ENCODE peak calls at places on chromosomes 16 and 17, in five cellular contexts. L is thoracic aorta, S is PC-9, P is lower lobe of right lung, E is WTC11. H is an unnamed sample.

GRCh38 chr16:12951392-12951791 is 50.0 kb downstream of the SHISA9 start:
- DNase-seq in L (no peak), S (no peak), P (no peak), E (peak; percentile 18), H (no peak)

GRCh38 chr17:78125138-78125913 is 3.2 kb downstream of the TMC6 start:
- DNase-seq in L (no peak), E (no peak), S (no peak), P (no peak), H (no peak)

GRCh38 chr16:83994703-83995102 is 26.7 kb downstream of the NECAB2 start:
- DNase-seq in L (no peak), S (no peak), P (no peak), E (no peak), H (no peak)

GRCh38 chr17:71753070-71753469 is 367.8 kb upstream of the SOX9 start:
- DNase-seq in E (no peak), S (no peak), P (no peak), L (no peak), H (no peak)

GRCh38 chr17:27247071-27247957 is 46.6 kb upstream of the WSB1 start:
- DNase-seq in E (no peak), S (peak; percentile 72), L (no peak), P (peak; percentile 77), H (no peak)

GRCh38 chr17:47252209-47252608 is 1.4 kb upstream of the ITGB3 start:
- DNase-seq in E (no peak), P (no peak), L (no peak), S (no peak), H (no peak)

GRCh38 chr17:5069724-5070123 is 8.5 kb upstream of the ZFP3 start:
- DNase-seq in L (no peak), S (no peak), E (no peak), P (no peak), H (no peak)

GRCh38 chr17:82489117-82489516 is 30.4 kb upstream of the FOXK2 start:
- DNase-seq in S (no peak), L (peak; percentile 79), E (no peak), P (no peak), H (no peak)

GRCh38 chr16:28317040-28317880 is 24.9 kb downstream of the SBK1 start:
- DNase-seq in E (peak; percentile 84), P (peak; percentile 72), L (no peak), S (peak; percentile 67), H (no peak)

DNA sequence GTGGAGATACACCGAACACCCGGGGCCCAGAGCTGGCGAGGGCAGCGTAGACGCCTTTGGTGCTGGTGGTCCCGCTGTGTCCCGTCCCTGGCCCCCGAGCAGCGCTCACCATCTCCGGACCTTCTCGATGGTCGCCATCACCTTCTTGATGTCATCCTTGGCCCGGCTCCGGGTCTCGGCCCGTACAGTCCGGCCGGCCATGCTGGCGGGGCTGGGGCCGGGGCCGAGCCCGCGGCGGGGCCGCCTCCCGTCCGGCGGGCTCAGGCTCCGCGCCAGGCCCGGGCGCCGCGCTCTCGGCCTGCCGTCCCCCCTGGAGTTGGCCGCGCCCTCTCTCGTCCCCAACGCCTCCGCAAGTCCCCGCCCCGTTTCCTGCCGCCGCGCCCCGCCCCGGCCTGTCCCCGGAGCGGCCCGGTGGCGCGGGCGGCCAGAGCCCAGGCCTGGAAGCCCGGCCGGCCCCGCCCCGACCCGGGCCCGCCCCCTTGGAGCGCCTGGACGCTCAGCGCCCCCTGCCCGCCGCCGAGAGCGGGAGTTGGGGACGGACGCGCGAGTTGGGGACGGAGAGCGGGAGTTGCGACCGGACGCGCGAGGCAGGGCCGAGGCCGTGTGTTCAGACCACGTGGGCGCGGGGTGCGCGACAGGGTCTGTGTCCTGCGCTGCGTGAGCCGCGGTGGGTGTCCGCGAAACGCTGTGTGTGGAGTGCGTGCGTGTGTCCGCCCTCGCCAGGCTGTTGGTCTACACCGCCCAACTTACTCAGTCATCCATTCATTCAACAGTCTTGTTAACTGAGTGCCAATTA is at the start of gene BCL7C:
- DNase-seq in E (peak; percentile 92), L (peak; percentile 60), S (peak; percentile 98), P (peak; percentile 96), H (peak; percentile 37)
- TF ChIP-seq CTCF in E (no peak), L (peak; percentile 32), S (peak; percentile 47), P (peak; percentile 37), H (peak; percentile 41)

GRCh38 chr17:46194393-46195216 is 1.4 kb upstream of the KANSL1 start:
- DNase-seq in S (no peak), E (no peak), P (no peak), L (no peak), H (no peak)

GRCh38 chr17:46195939-46196338 is 2.7 kb upstream of the KANSL1 start:
- DNase-seq in E (no peak), L (no peak), P (no peak), S (no peak), H (no peak)

GRCh38 chr17:46193246-46193625 is at the start of gene KANSL1:
- DNase-seq in P (peak; percentile 92), L (peak; percentile 41), S (peak; percentile 80), E (peak; percentile 82), H (peak; percentile 76)

GRCh38 chr17:46193626-46194392 is 580 bp upstream of the KANSL1 start:
- DNase-seq in P (peak; percentile 97), S (peak; percentile 89), E (peak; percentile 89), L (peak; percentile 82), H (peak; percentile 74)

GRCh38 chr17:46195217-46195855 is 2.1 kb upstream of the KANSL1 start:
- DNase-seq in S (no peak), E (no peak), P (no peak), L (no peak), H (no peak)
- TF ChIP-seq CTCF in S (no peak), E (no peak), P (no peak), L (peak; percentile 4), H (no peak)

GRCh38 chr16:24073321-24073720 is 182.8 kb upstream of the CACNG3 start:
- DNase-seq in E (no peak), S (no peak), P (no peak), L (no peak), H (no peak)

GRCh38 chr16:24069036-24069590 is 187.0 kb upstream of the CACNG3 start:
- DNase-seq in L (no peak), E (no peak), P (no peak), S (no peak), H (no peak)

GRCh38 chr16:24071990-24072389 is 184.1 kb upstream of the CACNG3 start:
- DNase-seq in E (no peak), S (no peak), L (no peak), P (no peak), H (no peak)

GRCh38 chr16:24074574-24074973 is 181.6 kb upstream of the CACNG3 start:
- DNase-seq in P (no peak), S (no peak), L (no peak), E (no peak), H (no peak)

DNA sequence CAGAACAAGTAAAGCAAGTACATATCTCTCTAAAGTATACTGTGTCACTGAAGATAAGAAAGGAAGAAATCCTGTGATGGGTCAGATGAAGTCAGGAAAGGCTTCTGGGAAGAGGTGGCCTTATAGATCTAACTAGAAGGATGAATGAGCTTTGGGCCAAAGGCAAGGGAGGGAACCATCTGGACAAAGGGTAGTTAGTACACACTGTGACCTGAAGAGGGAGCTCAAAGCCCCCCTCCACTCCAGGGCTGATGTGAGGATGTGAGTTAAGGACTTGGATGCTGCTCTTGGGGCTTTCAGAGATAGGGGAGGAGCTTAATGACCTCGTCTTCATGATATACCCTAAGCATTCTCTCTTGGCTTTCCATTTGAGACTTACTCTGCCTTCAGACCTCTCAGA is 185.3 kb upstream of the CACNG3 start:
- DNase-seq in P (no peak), S (no peak), L (no peak), E (peak; percentile 70), H (no peak)
- TF ChIP-seq CTCF in P (peak; percentile 37), S (peak; percentile 62), L (no peak), E (peak; percentile 55), H (peak; percentile 32)

GRCh38 chr16:19555186-19555937 is at the start of gene VPS35L:
- DNase-seq in E (peak; percentile 98), S (peak; percentile 92), P (peak; percentile 98), L (peak; percentile 95), H (peak; percentile 99)
- TF ChIP-seq CTCF in E (peak; percentile 27), S (peak; percentile 62), P (peak; percentile 76), L (peak; percentile 68), H (peak; percentile 72)